ENCODE peak calls at places on chromosomes 2 and 18, in eight cellular contexts. One of them, this sample, is unnamed.

GRCh38 chr2:239532859-239533258 is 132.0 kb upstream of the HDAC4 start:
- DNase-seq in IMR-90: no peak
- DNase-seq in fibroblast of lung: no peak
- DNase-seq in adipocyte: no peak
- DNase-seq in K562: no peak
- DNase-seq in DND-41: peak
- DNase-seq in neuronal stem cell: no peak
- DNase-seq in GM23248: no peak
- DNase-seq in this sample: no peak

GRCh38 chr2:64402876-64403275 is 51.1 kb upstream of the LGALSL start:
- DNase-seq in IMR-90: no peak
- DNase-seq in fibroblast of lung: peak
- DNase-seq in adipocyte: peak
- DNase-seq in K562: peak
- DNase-seq in DND-41: no peak
- DNase-seq in neuronal stem cell: no peak
- DNase-seq in GM23248: peak
- DNase-seq in this sample: no peak

GRCh38 chr2:624096-624495 is 53.1 kb downstream of the TMEM18 start:
- DNase-seq in IMR-90: no peak
- DNase-seq in fibroblast of lung: no peak
- DNase-seq in adipocyte: no peak
- DNase-seq in K562: no peak
- DNase-seq in DND-41: no peak
- DNase-seq in neuronal stem cell: no peak
- DNase-seq in GM23248: no peak
- DNase-seq in this sample: no peak

GRCh38 chr2:175309799-175310198 is 128.3 kb upstream of the ATP5MC3 start:
- DNase-seq in IMR-90: peak
- DNase-seq in fibroblast of lung: peak
- DNase-seq in adipocyte: peak
- DNase-seq in K562: peak
- DNase-seq in DND-41: peak
- DNase-seq in neuronal stem cell: no peak
- DNase-seq in GM23248: peak
- DNase-seq in this sample: peak

GRCh38 chr2:2832657-2833056 is 501.6 kb upstream of the MYT1L start:
- DNase-seq in IMR-90: no peak
- DNase-seq in fibroblast of lung: no peak
- DNase-seq in adipocyte: no peak
- DNase-seq in K562: no peak
- DNase-seq in DND-41: no peak
- DNase-seq in neuronal stem cell: no peak
- DNase-seq in GM23248: no peak
- DNase-seq in this sample: no peak

GRCh38 chr2:187552959-187553681 is 1.1 kb downstream of the TFPI start:
- DNase-seq in IMR-90: peak
- DNase-seq in fibroblast of lung: peak
- DNase-seq in adipocyte: peak
- DNase-seq in K562: peak
- DNase-seq in DND-41: no peak
- DNase-seq in neuronal stem cell: no peak
- DNase-seq in GM23248: peak
- DNase-seq in this sample: no peak

GRCh38 chr2:189631849-189632248 is 29.4 kb upstream of the ASNSD1 start:
- DNase-seq in IMR-90: no peak
- DNase-seq in fibroblast of lung: no peak
- DNase-seq in adipocyte: no peak
- DNase-seq in K562: no peak
- DNase-seq in DND-41: no peak
- DNase-seq in neuronal stem cell: no peak
- DNase-seq in GM23248: peak
- DNase-seq in this sample: no peak

GRCh38 chr2:100140582-100140981 is 1.8 kb downstream of the AFF3 start:
- DNase-seq in IMR-90: no peak
- DNase-seq in fibroblast of lung: no peak
- DNase-seq in adipocyte: no peak
- DNase-seq in K562: no peak
- DNase-seq in DND-41: peak
- DNase-seq in neuronal stem cell: no peak
- DNase-seq in GM23248: no peak
- DNase-seq in this sample: peak

GRCh38 chr2:174606336-174606735 is 8.7 kb upstream of the WIPF1 start:
- DNase-seq in IMR-90: peak
- DNase-seq in fibroblast of lung: peak
- DNase-seq in adipocyte: peak
- DNase-seq in K562: no peak
- DNase-seq in DND-41: no peak
- DNase-seq in neuronal stem cell: no peak
- DNase-seq in GM23248: peak
- DNase-seq in this sample: peak

GRCh38 chr2:46471-47345 is at the start of gene FAM110C:
- DNase-seq in IMR-90: no peak
- DNase-seq in fibroblast of lung: peak
- DNase-seq in adipocyte: no peak
- DNase-seq in K562: no peak
- DNase-seq in DND-41: no peak
- DNase-seq in neuronal stem cell: peak
- DNase-seq in GM23248: peak
- DNase-seq in this sample: no peak

DNA sequence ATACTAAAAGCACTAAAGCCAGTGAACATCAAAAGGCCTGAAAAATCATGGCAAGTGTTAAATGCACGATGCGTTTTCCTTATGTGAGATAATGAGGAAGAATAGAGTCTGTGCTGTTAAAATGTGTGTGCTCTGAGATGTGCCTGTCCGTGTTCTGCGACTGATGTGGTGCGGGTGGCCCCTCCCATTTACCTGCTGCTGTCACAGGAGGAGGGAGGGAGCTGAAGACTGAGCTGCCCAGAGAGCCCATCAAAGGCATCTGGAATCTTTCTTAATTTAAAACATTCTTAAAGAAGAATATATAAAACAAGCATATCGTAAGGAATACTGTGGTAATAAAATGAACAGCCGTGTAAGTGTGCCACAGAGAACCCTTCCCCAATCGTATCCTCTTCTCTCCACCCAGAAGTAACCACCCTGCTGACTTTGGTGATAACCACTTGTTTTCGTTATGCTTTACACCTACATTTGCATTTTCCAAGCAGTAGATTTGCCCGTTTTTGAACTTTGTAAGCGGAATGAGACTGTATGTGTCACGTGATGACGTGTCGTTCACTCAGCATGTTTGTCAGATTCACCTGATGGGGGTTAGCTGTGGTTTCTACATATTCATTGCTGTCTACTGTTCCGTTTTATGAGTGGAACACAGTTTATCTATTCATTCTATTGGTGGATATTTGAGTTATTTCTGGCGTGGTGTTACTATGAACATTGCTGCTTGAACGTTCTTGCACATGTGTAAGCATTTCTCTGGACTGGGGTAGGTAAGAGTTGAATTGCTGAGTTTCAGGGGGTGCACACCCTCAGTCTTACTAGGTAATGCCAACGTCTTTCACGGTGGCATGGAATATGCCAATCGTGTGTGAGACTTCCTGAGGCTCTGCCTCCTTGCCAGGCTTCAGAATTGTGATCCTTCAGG is 56.7 kb upstream of the TXNDC2 start:
- DNase-seq in IMR-90: no peak
- DNase-seq in fibroblast of lung: no peak
- DNase-seq in adipocyte: no peak
- DNase-seq in K562: peak
- DNase-seq in DND-41: no peak
- DNase-seq in neuronal stem cell: no peak
- DNase-seq in GM23248: no peak
- DNase-seq in this sample: no peak
- H3K4me3 ChIP-seq in IMR-90: no peak
- H3K4me3 ChIP-seq in fibroblast of lung: no peak
- H3K4me3 ChIP-seq in adipocyte: no peak
- H3K4me3 ChIP-seq in K562: peak
- H3K4me3 ChIP-seq in DND-41: no peak
- H3K4me3 ChIP-seq in neuronal stem cell: no peak
- H3K4me3 ChIP-seq in GM23248: peak
- H3K4me3 ChIP-seq in this sample: no peak

DNA sequence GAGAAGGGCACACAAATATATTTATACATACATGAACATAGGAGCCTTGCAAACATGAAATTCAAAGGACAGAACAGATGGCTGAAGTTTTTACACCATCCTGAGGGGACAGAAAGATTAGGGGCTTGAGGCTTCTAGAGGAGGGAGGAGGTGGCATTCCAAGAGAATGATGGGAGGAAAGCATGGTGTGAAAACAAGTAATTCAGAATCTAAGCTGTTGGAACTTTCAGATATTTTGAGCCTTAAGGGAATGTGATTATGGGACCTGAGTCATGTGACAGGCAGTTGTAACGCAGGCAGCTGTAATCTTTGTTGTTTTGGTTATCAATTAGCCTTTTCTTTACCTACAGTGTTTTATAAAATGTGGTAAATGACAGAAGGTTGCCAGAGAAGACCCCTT is 225.2 kb upstream of the SPOPL start:
- DNase-seq in IMR-90: peak
- DNase-seq in fibroblast of lung: no peak
- DNase-seq in adipocyte: no peak
- DNase-seq in K562: no peak
- DNase-seq in DND-41: no peak
- DNase-seq in neuronal stem cell: no peak
- DNase-seq in GM23248: peak
- DNase-seq in this sample: no peak
- H3K9ac ChIP-seq in IMR-90: no peak
- H3K9ac ChIP-seq in fibroblast of lung: no peak
- H3K9ac ChIP-seq in adipocyte: peak
- H3K9ac ChIP-seq in K562: no peak
- H3K9ac ChIP-seq in DND-41: no peak
- H3K9ac ChIP-seq in neuronal stem cell: no peak
- H3K9ac ChIP-seq in GM23248: no peak
- H3K9ac ChIP-seq in this sample: no peak

DNA sequence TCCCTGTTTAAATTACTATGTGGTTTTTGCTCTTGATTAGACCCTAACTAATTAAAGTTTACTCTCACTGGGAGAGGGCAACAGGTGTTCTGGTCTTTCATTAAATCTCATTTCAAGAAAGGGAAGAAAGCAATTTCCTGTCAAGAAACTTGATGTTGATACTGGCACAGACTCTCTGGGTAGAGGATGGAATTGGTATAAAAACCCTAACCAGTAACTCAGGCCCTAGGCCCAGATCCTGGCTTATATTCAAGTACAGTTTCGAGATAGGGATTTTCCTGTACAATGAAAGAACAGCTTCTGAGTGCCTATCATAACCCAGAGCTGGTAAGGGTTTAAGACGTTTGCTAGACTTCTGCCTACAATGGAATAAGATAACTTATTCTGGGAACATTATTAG is 61.6 kb upstream of the ACYP2 start:
- DNase-seq in IMR-90: no peak
- DNase-seq in fibroblast of lung: no peak
- DNase-seq in adipocyte: no peak
- DNase-seq in K562: no peak
- DNase-seq in DND-41: no peak
- DNase-seq in neuronal stem cell: no peak
- DNase-seq in GM23248: no peak
- DNase-seq in this sample: no peak
- H3K4me3 ChIP-seq in IMR-90: no peak
- H3K4me3 ChIP-seq in fibroblast of lung: no peak
- H3K4me3 ChIP-seq in adipocyte: no peak
- H3K4me3 ChIP-seq in K562: no peak
- H3K4me3 ChIP-seq in DND-41: no peak
- H3K4me3 ChIP-seq in neuronal stem cell: no peak
- H3K4me3 ChIP-seq in GM23248: no peak
- H3K4me3 ChIP-seq in this sample: no peak

DNA sequence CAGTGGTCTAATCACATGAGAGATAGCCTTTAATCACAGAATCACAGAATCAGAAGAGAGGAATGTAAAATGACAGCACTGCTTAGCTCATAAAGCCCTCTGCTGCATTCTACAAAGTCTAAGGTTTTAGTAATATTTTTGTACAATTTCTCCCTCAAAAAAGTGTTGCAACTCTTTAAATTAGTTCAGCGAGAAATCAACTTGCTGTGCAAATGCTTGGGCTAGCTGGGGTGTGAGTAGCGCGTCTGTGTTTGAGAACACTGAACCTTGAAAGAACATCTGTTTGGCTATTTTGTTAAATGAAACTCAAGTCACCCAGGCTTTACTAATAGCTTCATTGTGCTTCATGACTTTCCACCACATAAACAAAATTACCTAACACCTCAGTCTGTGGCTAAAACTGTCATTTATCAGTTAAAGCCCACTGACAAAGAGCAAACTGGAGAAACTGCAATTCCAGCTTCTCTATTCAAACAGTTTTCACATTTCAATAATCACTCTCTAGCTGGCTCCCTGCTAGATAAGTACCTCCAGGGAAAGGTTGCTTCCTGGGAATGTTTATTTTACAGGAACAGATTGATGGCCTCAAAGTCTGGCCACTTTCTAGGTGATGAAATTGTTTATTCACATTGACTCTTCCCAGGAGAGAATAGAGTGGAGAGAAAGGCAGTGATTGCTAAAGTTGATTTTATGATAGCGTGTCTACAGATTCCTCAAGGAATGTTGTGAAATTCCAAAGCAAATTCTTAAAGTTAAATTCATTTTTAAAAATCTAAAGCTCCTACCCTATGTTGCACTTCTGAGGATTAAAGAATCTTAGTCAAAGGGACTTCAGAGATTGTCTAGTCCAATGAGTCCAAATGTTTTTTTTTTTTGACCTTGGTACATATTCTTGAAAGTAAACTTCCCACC is 36.0 kb upstream of the STAT1 start:
- DNase-seq in IMR-90: peak
- DNase-seq in fibroblast of lung: peak
- DNase-seq in adipocyte: peak
- DNase-seq in K562: no peak
- DNase-seq in DND-41: no peak
- DNase-seq in neuronal stem cell: peak
- DNase-seq in GM23248: peak
- DNase-seq in this sample: no peak
- H3K9ac ChIP-seq in IMR-90: peak
- H3K9ac ChIP-seq in fibroblast of lung: no peak
- H3K9ac ChIP-seq in adipocyte: peak
- H3K9ac ChIP-seq in K562: no peak
- H3K9ac ChIP-seq in DND-41: no peak
- H3K9ac ChIP-seq in neuronal stem cell: no peak
- H3K9ac ChIP-seq in GM23248: peak
- H3K9ac ChIP-seq in this sample: no peak

GRCh38 chr2:196331143-196331542 is 159.8 kb upstream of the STK17B start:
- DNase-seq in IMR-90: peak
- DNase-seq in fibroblast of lung: peak
- DNase-seq in adipocyte: peak
- DNase-seq in K562: peak
- DNase-seq in DND-41: no peak
- DNase-seq in neuronal stem cell: no peak
- DNase-seq in GM23248: peak
- DNase-seq in this sample: no peak
- H3K4me3 ChIP-seq in IMR-90: no peak
- H3K4me3 ChIP-seq in fibroblast of lung: no peak
- H3K4me3 ChIP-seq in adipocyte: peak
- H3K4me3 ChIP-seq in K562: no peak
- H3K4me3 ChIP-seq in DND-41: no peak
- H3K4me3 ChIP-seq in neuronal stem cell: no peak
- H3K4me3 ChIP-seq in GM23248: peak
- H3K4me3 ChIP-seq in this sample: no peak